ENCODE peak calls at places on chromosome 7, in nine cellular contexts. B is pancreas, L is colonic mucosa, Z is cardiac muscle cell, R is neural crest cell, Q is uterus, O is fibroblast of lung, I is Peyer's patch, C is GM10248. F is an unnamed sample.

GRCh38 chr7:36283171-36283570 is 106.5 kb upstream of the ANLN start:
- DNase-seq in C (no peak), I (no peak), Q (no peak), R (no peak), O (no peak), Z (no peak), L (no peak), B (no peak), F (no peak)

GRCh38 chr7:34036972-34037792 is 131.8 kb downstream of the BMPER start:
- DNase-seq in Z (no peak), L (no peak), O (no peak), I (no peak), C (no peak), Q (no peak), R (no peak), B (peak), F (no peak)

GRCh38 chr7:70307544-70308106 is 709.4 kb downstream of the AUTS2 start:
- DNase-seq in O (peak), R (no peak), L (no peak), C (no peak), Q (no peak), I (no peak), B (no peak), Z (no peak), F (no peak)

GRCh38 chr7:80213814-80214213 is 79.2 kb downstream of the GNAI1 start:
- DNase-seq in L (no peak), O (no peak), I (no peak), Z (no peak), R (no peak), Q (no peak), B (no peak), C (no peak), F (no peak)

GRCh38 chr7:66167773-66168367 is 37.3 kb upstream of the TPST1 start:
- DNase-seq in O (peak), C (no peak), I (no peak), Z (peak), L (no peak), R (no peak), B (no peak), Q (no peak), F (no peak)

GRCh38 chr7:27174077-27175004 is at the start of gene HOXA10:
- DNase-seq in R (no peak), I (peak), C (no peak), L (peak), Q (peak), O (no peak), Z (no peak), B (peak), F (no peak)

GRCh38 chr7:54397836-54398612 is 144.2 kb upstream of the VSTM2A start:
- DNase-seq in O (no peak), Q (no peak), B (no peak), R (no peak), L (no peak), I (no peak), Z (no peak), C (no peak), F (no peak)

GRCh38 chr7:110718514-110719205 is 372.3 kb upstream of the LRRN3 start:
- DNase-seq in O (no peak), B (no peak), R (no peak), Q (no peak), Z (no peak), C (no peak), I (no peak), L (no peak), F (no peak)

GRCh38 chr7:28411876-28412662 is at the start of gene CREB5:
- DNase-seq in C (no peak), Z (no peak), B (no peak), O (peak), I (no peak), L (no peak), Q (no peak), R (no peak), F (no peak)

GRCh38 chr7:90425376-90425775 is 22.1 kb downstream of the CLDN12 start:
- DNase-seq in Q (no peak), O (no peak), C (no peak), R (no peak), Z (no peak), L (no peak), B (no peak), I (no peak), F (no peak)

GRCh38 chr7:64686493-64687184 is 20.7 kb downstream of the ZNF107 start:
- DNase-seq in L (no peak), B (no peak), O (no peak), Z (no peak), C (no peak), I (no peak), Q (no peak), R (no peak), F (no peak)

GRCh38 chr7:47253650-47254080 is 328.2 kb downstream of the TNS3 start:
- DNase-seq in B (no peak), O (peak), L (peak), I (no peak), Q (peak), R (no peak), Z (peak), C (peak), F (peak)

GRCh38 chr7:40866601-40867000 is 731.8 kb downstream of the SUGCT start:
- DNase-seq in Z (peak), L (no peak), C (no peak), O (peak), R (no peak), B (no peak), Q (peak), I (no peak), F (no peak)

GRCh38 chr7:139783647-139784385 is 6.0 kb upstream of the HIPK2 start:
- DNase-seq in B (no peak), O (no peak), Z (no peak), I (no peak), L (no peak), C (no peak), R (no peak), Q (no peak), F (no peak)

GRCh38 chr7:42237891-42238531 is 1.0 kb upstream of the GLI3 start:
- DNase-seq in O (peak), C (no peak), B (peak), Q (peak), I (peak), L (peak), R (peak), Z (peak), F (peak)

GRCh38 chr7:148437043-148437442 is 153.5 kb upstream of the C7orf33 start:
- DNase-seq in L (no peak), I (no peak), R (no peak), O (no peak), Q (no peak), C (no peak), Z (no peak), B (no peak), F (no peak)

GRCh38 chr7:112649560-112649959 is 140.6 kb downstream of the TMEM168 start:
- DNase-seq in C (no peak), L (no peak), Z (no peak), O (no peak), I (no peak), B (no peak), Q (no peak), R (no peak), F (no peak)

GRCh38 chr7:44415510-44415909 is 74.9 kb downstream of the NUDCD3 start:
- DNase-seq in R (no peak), C (no peak), I (no peak), Z (no peak), L (no peak), Q (no peak), O (no peak), B (no peak), F (no peak)

GRCh38 chr7:3438352-3438751 is 137.3 kb downstream of the SDK1 start:
- DNase-seq in Q (no peak), B (no peak), Z (no peak), R (no peak), O (no peak), L (no peak), C (no peak), I (no peak), F (no peak)

GRCh38 chr7:29449569-29450260 is 113.9 kb upstream of the PRR15 start:
- DNase-seq in C (no peak), Q (no peak), R (no peak), L (peak), Z (no peak), I (no peak), B (no peak), O (no peak), F (no peak)

GRCh38 chr7:74275401-74275881 is 13.8 kb upstream of the CLIP2 start:
- DNase-seq in L (no peak), O (no peak), I (no peak), C (no peak), Z (no peak), Q (no peak), R (no peak), B (no peak), F (no peak)

GRCh38 chr7:2307690-2308107 is 6.5 kb downstream of the SNX8 start:
- DNase-seq in O (no peak), Q (no peak), L (no peak), B (no peak), C (peak), Z (no peak), R (no peak), I (no peak), F (peak)

GRCh38 chr7:157752832-157753291 is 416.1 kb downstream of the DNAJB6 start:
- DNase-seq in C (no peak), Q (no peak), L (no peak), O (no peak), I (no peak), R (no peak), B (no peak), Z (peak), F (no peak)

GRCh38 chr7:32588657-32589056 is 93.4 kb downstream of the AVL9 start:
- DNase-seq in L (no peak), B (no peak), C (peak), O (peak), Q (no peak), Z (peak), R (no peak), I (no peak), F (peak)

GRCh38 chr7:45902820-45903219 is 14.5 kb downstream of the IGFBP1 start:
- DNase-seq in R (no peak), L (no peak), Z (no peak), Q (no peak), O (no peak), C (no peak), B (no peak), I (no peak), F (no peak)

GRCh38 chr7:46554688-46555422 is 633.8 kb upstream of the IGFBP3 start:
- DNase-seq in Q (no peak), O (peak), Z (no peak), C (no peak), L (no peak), I (no peak), B (no peak), R (no peak), F (no peak)

GRCh38 chr7:82110146-82110823 is 333.3 kb downstream of the CACNA2D1 start:
- DNase-seq in Q (no peak), I (no peak), O (no peak), R (no peak), C (no peak), B (no peak), Z (no peak), L (no peak), F (no peak)

GRCh38 chr7:81690251-81690650 is 79.6 kb downstream of the HGF start:
- DNase-seq in C (no peak), Z (peak), L (no peak), R (no peak), O (no peak), B (no peak), I (no peak), Q (peak), F (no peak)

GRCh38 chr7:44764081-44764480 is 15.4 kb downstream of the ZMIZ2 start:
- DNase-seq in Q (no peak), Z (no peak), O (no peak), L (no peak), R (no peak), C (no peak), I (no peak), B (no peak), F (peak)

GRCh38 chr7:154736389-154736788 is 266.5 kb downstream of the PAXIP1 start:
- DNase-seq in Z (no peak), O (no peak), B (no peak), C (no peak), Q (no peak), L (no peak), R (no peak), I (no peak), F (no peak)

GRCh38 chr7:80611779-80612178 is 26.7 kb upstream of the CD36 start:
- DNase-seq in Z (peak), R (no peak), O (peak), Q (no peak), B (peak), L (no peak), I (peak), C (no peak), F (no peak)

GRCh38 chr7:4138866-4139265 is 543.2 kb upstream of the FOXK1 start:
- DNase-seq in I (peak), R (no peak), L (no peak), O (no peak), C (no peak), Q (no peak), Z (no peak), B (no peak), F (no peak)

GRCh38 chr7:66683770-66684123 is 55.1 kb downstream of the KCTD7 start:
- DNase-seq in L (no peak), Z (no peak), B (no peak), C (no peak), Q (no peak), R (no peak), O (no peak), I (no peak), F (no peak)

GRCh38 chr7:87212478-87212877 is 7.1 kb downstream of the TMEM243 start:
- DNase-seq in R (no peak), Q (no peak), L (no peak), B (no peak), O (no peak), C (no peak), I (no peak), Z (no peak), F (no peak)

GRCh38 chr7:35755711-35756110 is 45.1 kb upstream of the SEPTIN7 start:
- DNase-seq in I (no peak), Q (no peak), C (no peak), B (no peak), L (no peak), R (no peak), O (no peak), Z (peak), F (no peak)

GRCh38 chr7:34133983-34134782 is 228.8 kb downstream of the BMPER start:
- DNase-seq in C (peak), B (no peak), O (peak), L (peak), Q (peak), Z (peak), I (no peak), R (peak), F (peak)

GRCh38 chr7:75716992-75717626 is 21.6 kb downstream of the HIP1 start:
- DNase-seq in R (no peak), I (no peak), C (no peak), O (peak), B (no peak), Z (peak), L (no peak), Q (no peak), F (no peak)

GRCh38 chr7:37510043-37510634 is 61.5 kb upstream of the ELMO1 start:
- DNase-seq in I (no peak), Q (no peak), O (peak), B (no peak), C (peak), Z (peak), L (no peak), R (no peak), F (peak)

DNA sequence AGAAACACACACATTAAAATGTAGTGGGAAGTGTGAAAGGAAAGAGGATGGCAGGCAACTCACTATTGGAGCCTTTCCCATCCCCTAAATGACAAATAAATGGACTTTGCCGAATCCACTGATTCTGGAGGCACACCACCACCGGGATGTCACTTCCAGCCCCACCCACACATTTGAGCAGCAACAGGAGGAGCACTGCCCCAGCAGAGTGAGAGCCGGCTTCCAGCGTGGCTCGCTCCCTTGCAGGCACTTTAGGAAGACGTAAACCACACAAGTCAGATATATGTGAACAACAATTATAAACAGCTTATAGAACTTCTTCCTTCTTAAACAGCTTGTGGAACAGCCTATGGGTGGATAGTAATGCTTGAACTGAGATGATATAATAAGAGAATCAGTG is 191.0 kb downstream of the DGKI start:
- DNase-seq in L (no peak), B (no peak), I (no peak), R (no peak), Q (no peak), Z (no peak), C (no peak), O (no peak), F (no peak)
- TF ChIP-seq CTCF in L (no peak), B (no peak), I (no peak), R (no peak), Q (no peak), Z (no peak), C (no peak), O (no peak), F (no peak)

GRCh38 chr7:100044719-100045118 is 4.9 kb upstream of the ZSCAN21 start:
- DNase-seq in C (peak), R (no peak), B (no peak), L (peak), Q (no peak), I (no peak), O (no peak), Z (no peak), F (peak)

GRCh38 chr7:100051611-100052010 is 2.0 kb downstream of the ZSCAN21 start:
- DNase-seq in L (no peak), I (no peak), O (no peak), B (no peak), C (no peak), Z (no peak), Q (no peak), R (no peak), F (no peak)

GRCh38 chr7:100053201-100053600 is 3.6 kb downstream of the ZSCAN21 start:
- DNase-seq in I (no peak), L (peak), B (peak), Z (peak), Q (no peak), R (no peak), O (peak), C (peak), F (peak)

GRCh38 chr7:100048680-100049079 is 894 bp upstream of the ZSCAN21 start:
- DNase-seq in L (peak), Z (no peak), B (no peak), Q (no peak), O (no peak), R (no peak), C (no peak), I (no peak), F (no peak)

DNA sequence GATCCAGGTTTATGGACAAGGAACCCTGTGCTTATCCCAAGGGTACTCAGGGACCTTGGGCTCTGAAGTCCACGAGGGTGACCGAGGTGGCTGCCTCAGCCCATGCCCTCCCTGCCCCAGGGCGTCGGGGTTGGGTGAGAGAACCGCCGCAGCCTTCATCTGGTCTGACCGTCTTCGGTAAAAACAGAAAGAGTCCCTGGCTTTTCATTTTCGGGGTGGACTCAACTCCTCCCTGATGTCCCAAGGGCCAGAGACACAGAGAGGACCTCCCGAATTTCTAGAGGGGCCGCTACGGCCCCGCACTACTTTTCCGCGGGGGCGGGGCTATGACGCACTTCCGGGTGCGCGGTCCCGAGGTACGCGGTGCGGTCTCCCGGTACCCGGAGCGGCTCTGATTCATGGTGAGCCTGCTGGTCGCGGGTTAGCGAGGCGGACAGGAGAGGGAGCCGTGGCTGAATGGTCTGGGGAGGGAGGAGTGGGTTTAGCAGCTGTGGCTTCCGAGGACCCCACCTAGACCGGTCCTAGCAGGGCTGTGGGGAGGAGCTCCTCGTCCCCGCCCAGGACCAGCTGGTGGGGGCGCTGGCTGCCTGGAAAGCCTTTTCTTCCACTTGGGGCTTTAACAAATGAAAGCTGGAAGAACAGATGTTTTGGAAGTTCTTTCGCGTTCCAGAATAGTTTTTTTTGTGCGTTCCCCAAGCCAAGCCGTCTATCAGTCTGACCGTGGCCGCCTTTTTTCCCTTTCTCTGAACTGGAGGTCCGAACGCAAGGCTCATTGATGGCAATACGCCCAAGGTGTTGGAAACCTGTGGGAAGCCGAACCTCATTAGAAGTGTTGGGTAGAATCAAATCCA is at the start of gene ZSCAN21:
- DNase-seq in Q (peak), O (peak), I (peak), L (peak), C (peak), Z (peak), B (peak), R (peak), F (peak)
- TF ChIP-seq CTCF in Q (peak), O (no peak), I (no peak), L (no peak), C (peak), Z (peak), B (no peak), R (no peak), F (peak)

DNA sequence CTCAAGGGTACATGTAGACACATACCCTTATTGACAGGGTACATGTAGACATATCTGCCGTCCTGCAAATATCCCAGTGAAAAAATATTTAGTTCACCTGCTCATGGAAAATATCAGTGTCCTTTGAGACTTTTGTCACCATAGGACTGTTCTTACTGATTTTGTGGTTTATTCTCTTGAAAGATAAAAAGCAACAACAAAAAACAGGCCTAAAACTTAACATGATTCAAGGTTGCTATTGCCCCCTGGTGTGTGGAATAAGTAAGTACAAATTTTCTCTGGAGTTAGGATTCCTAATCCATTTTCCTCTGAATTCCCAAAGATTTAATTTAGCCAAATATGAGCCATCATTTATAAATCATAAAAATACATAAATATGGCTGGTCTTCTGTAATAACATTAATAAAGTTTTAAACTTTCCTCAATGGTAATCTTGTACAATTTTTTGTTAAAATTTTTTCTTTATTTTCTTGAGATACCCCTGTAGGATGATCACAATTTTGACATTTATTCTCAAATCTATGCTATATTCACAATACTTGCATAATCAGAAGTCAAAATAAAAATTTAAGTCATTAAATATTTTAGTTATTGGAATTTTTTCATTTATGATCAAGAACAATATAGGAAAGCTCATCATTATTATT is 741.4 kb upstream of the POT1 start:
- DNase-seq in O (peak), R (no peak), Z (peak), C (peak), L (no peak), B (no peak), Q (no peak), I (no peak), F (no peak)
- TF ChIP-seq CTCF in O (no peak), R (peak), Z (peak), C (peak), L (peak), B (peak), Q (no peak), I (no peak), F (peak)

GRCh38 chr7:142960955-142961512 is 1.1 kb downstream of the KEL start:
- DNase-seq in I (no peak), C (no peak), Z (no peak), B (no peak), R (no peak), O (no peak), L (no peak), Q (no peak), F (no peak)
- TF ChIP-seq CTCF in I (no peak), C (peak), Z (peak), B (no peak), R (no peak), O (no peak), L (no peak), Q (no peak), F (no peak)

F was measured in GM13976.